ENCODE peak calls at places on chromosomes 4 and X, in ten cellular contexts. F is AG09319, J is astrocyte of the spinal cord, T is retinal pigment epithelial cell, U is transverse colon, Y is fibroblast of lung, O is ovary, Z is nephron progenitor cell, L is Calu3, A is GM12865. B is an unnamed sample.
A peak's percentile ranks its signal among the peaks of the same experiment; 100 is the strongest.

GRCh38 chr4:25863906-25864418 is 1.2 kb upstream of the SEL1L3 start:
- DNase-seq in F (no peak), J (no peak), T (no peak), U (peak; percentile 34), Y (no peak), O (no peak), Z (peak; percentile 34), L (no peak), A (no peak), B (no peak)

GRCh38 chr4:88002786-88003185 is 4.6 kb upstream of the PKD2 start:
- DNase-seq in F (no peak), J (peak; percentile 17), T (no peak), U (no peak), Y (peak; percentile 30), O (no peak), Z (no peak), L (no peak), A (no peak), B (no peak)

GRCh38 chrX:17022205-17022604 is 75.7 kb downstream of the REPS2 start:
- DNase-seq in F (peak; percentile 16), J (peak; percentile 72), T (peak; percentile 50), U (no peak), Y (peak; percentile 87), O (no peak), Z (no peak), L (no peak), A (no peak), B (no peak)

GRCh38 chr4:97153042-97153441 is 990.2 kb downstream of the STPG2 start:
- DNase-seq in F (no peak), J (peak; percentile 41), T (peak; percentile 25), U (no peak), Y (peak; percentile 12), O (no peak), Z (peak; percentile 2), L (no peak), A (peak; percentile 1), B (no peak)

GRCh38 chr4:26619784-26620183 is 35.9 kb downstream of the TBC1D19 start:
- DNase-seq in F (no peak), J (peak; percentile 28), T (no peak), U (no peak), Y (peak; percentile 44), O (no peak), Z (no peak), L (no peak), A (no peak), B (no peak)

GRCh38 chrX:123436512-123436911 is 252.4 kb downstream of the GRIA3 start:
- DNase-seq in F (no peak), J (no peak), T (no peak), U (no peak), Y (no peak), O (no peak), Z (no peak), L (no peak), A (no peak), B (no peak)

GRCh38 chr4:140330311-140330900 is 43.0 kb upstream of the SCOC start:
- DNase-seq in F (no peak), J (peak; percentile 59), T (no peak), U (no peak), Y (peak; percentile 42), O (no peak), Z (no peak), L (no peak), A (peak; percentile 19), B (no peak)

GRCh38 chrX:154800508-154801207 is 4.6 kb downstream of the MPP1 start:
- DNase-seq in F (no peak), J (no peak), T (no peak), U (no peak), Y (no peak), O (no peak), Z (no peak), L (no peak), A (no peak), B (no peak)

GRCh38 chr4:145680902-145681301 is 956 bp downstream of the C4orf51 start:
- DNase-seq in F (no peak), J (no peak), T (no peak), U (no peak), Y (no peak), O (no peak), Z (no peak), L (no peak), A (no peak), B (no peak)

GRCh38 chr4:74473155-74473811 is 28.3 kb downstream of the AREG start:
- DNase-seq in F (peak; percentile 30), J (peak; percentile 84), T (peak; percentile 81), U (no peak), Y (peak; percentile 90), O (no peak), Z (no peak), L (peak; percentile 38), A (no peak), B (no peak)

GRCh38 chr4:91198951-91199350 is 1071.8 kb downstream of the CCSER1 start:
- DNase-seq in F (no peak), J (no peak), T (no peak), U (no peak), Y (no peak), O (no peak), Z (no peak), L (no peak), A (no peak), B (no peak)

GRCh38 chr4:61772116-61772515 is 572.0 kb downstream of the ADGRL3 start:
- DNase-seq in F (no peak), J (peak; percentile 39), T (no peak), U (no peak), Y (peak; percentile 54), O (no peak), Z (no peak), L (peak; percentile 4), A (no peak), B (no peak)

GRCh38 chr4:6608758-6609414 is 31.6 kb upstream of the MRFAP1 start:
- DNase-seq in F (no peak), J (no peak), T (no peak), U (no peak), Y (no peak), O (no peak), Z (peak; percentile 25), L (no peak), A (no peak), B (no peak)

GRCh38 chr4:188061083-188061482 is 48.3 kb downstream of the TRIML2 start:
- DNase-seq in F (no peak), J (no peak), T (no peak), U (no peak), Y (no peak), O (no peak), Z (no peak), L (no peak), A (no peak), B (no peak)

GRCh38 chr4:87250294-87250693 is 29.9 kb upstream of the KLHL8 start:
- DNase-seq in F (no peak), J (no peak), T (no peak), U (no peak), Y (no peak), O (no peak), Z (no peak), L (no peak), A (no peak), B (no peak)

GRCh38 chr4:137343221-137343620 is 189.1 kb downstream of the PCDH18 start:
- DNase-seq in F (no peak), J (peak; percentile 14), T (peak; percentile 17), U (no peak), Y (peak; percentile 71), O (no peak), Z (no peak), L (no peak), A (no peak), B (no peak)

GRCh38 chr4:123936615-123937014 is 540.0 kb downstream of the SPRY1 start:
- DNase-seq in F (no peak), J (no peak), T (no peak), U (no peak), Y (peak; percentile 19), O (no peak), Z (no peak), L (no peak), A (no peak), B (no peak)

GRCh38 chrX:35682481-35682880 is 115.7 kb upstream of the MAGEB16 start:
- DNase-seq in F (no peak), J (no peak), T (no peak), U (no peak), Y (no peak), O (no peak), Z (no peak), L (no peak), A (no peak), B (no peak)

DNA sequence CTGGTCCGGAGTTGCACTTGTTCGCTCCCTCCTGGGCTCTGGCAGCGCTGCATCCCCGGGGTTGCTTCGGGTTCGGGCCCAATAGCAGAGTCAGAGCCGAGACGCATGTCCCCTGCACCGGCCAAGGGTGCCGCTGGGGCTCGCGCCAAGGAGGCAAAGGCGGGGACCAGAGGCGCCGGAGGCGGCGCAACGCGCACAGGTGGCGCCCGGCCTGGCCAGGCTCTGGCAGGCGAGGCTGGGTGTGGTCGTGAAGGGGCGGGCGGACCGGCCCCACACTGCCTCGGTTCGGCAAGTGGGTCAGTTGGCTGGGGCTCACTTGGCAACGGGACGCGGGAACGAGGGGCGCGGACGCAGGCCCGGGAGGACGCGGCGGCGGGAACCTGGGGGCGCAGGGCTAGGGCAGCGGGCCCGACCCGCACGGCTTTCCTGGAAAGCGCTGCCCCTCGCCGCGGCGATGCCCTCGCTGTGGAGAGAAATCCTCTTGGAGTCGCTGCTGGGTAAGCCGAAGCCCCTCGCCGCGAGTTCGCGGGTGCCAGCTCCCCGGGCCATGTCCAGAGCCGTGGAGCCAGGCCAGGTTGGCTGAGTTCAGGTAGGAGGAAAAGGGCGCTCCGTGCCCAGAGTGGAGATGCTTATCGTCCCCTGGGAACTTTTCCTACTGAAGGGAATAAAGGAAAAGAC is at the start of gene CWH43:
- DNase-seq in F (no peak), J (no peak), T (no peak), U (peak; percentile 74), Y (no peak), O (no peak), Z (peak; percentile 17), L (no peak), A (no peak), B (peak; percentile 61)
- TF ChIP-seq CTCF in F (no peak), J (no peak), T (no peak), U (no peak), Y (no peak), O (no peak), Z (no peak), L (no peak), A (no peak), B (no peak)

GRCh38 chrX:39261446-39262147 is 460.3 kb downstream of the MID1IP1 start:
- DNase-seq in F (no peak), J (peak; percentile 24), T (no peak), U (no peak), Y (peak; percentile 75), O (no peak), Z (peak; percentile 20), L (peak; percentile 34), A (peak; percentile 54), B (no peak)
- TF ChIP-seq CTCF in F (peak; percentile 43), J (peak; percentile 38), T (peak; percentile 60), U (peak; percentile 42), Y (peak; percentile 40), O (no peak), Z (peak; percentile 66), L (no peak), A (peak; percentile 53), B (peak; percentile 57)

GRCh38 chr4:12041828-12042227 is 613.1 kb upstream of the HS3ST1 start:
- DNase-seq in F (no peak), J (no peak), T (no peak), U (no peak), Y (no peak), O (no peak), Z (peak; percentile 5), L (no peak), A (no peak), B (no peak)
- TF ChIP-seq CTCF in F (no peak), J (no peak), T (no peak), U (no peak), Y (no peak), O (no peak), Z (peak; percentile 52), L (no peak), A (no peak), B (peak; percentile 46)

GRCh38 chr4:156970501-156971167 is 965 bp downstream of the PDGFC start:
- DNase-seq in F (no peak), J (no peak), T (no peak), U (peak; percentile 61), Y (peak; percentile 57), O (peak; percentile 73), Z (peak; percentile 70), L (peak; percentile 55), A (no peak), B (peak; percentile 85)
- TF ChIP-seq CTCF in F (peak; percentile 68), J (peak; percentile 63), T (peak; percentile 58), U (peak; percentile 47), Y (peak; percentile 63), O (peak; percentile 27), Z (peak; percentile 32), L (no peak), A (no peak), B (peak; percentile 40)

B was measured in upper lobe of right lung.